ENCODE peak calls at places on chromosome X, in six cellular contexts. One of them, this sample, is unnamed.

GRCh38 chrX:155880586-155881157 is 473 bp upstream of the VAMP7 start:
- DNase-seq in neural progenitor cell: no peak
- DNase-seq in MM.1S: no peak
- DNase-seq in PC-3: no peak
- DNase-seq in GM23248: peak; percentile 52
- DNase-seq in SK-N-SH: peak; percentile 23
- DNase-seq in this sample: no peak

GRCh38 chrX:29687687-29688086 is 527.7 kb upstream of the MAGEB2 start:
- DNase-seq in SK-N-SH: no peak
- DNase-seq in GM23248: peak; percentile 66
- DNase-seq in MM.1S: no peak
- DNase-seq in neural progenitor cell: no peak
- DNase-seq in PC-3: peak; percentile 47
- DNase-seq in this sample: no peak

GRCh38 chrX:17616936-17617335 is 120.4 kb upstream of the SCML1 start:
- DNase-seq in SK-N-SH: no peak
- DNase-seq in GM23248: no peak
- DNase-seq in PC-3: no peak
- DNase-seq in MM.1S: no peak
- DNase-seq in neural progenitor cell: peak; percentile 59
- DNase-seq in this sample: no peak

GRCh38 chrX:112279940-112280339 is 197.4 kb upstream of the TRPC5 start:
- DNase-seq in neural progenitor cell: no peak
- DNase-seq in GM23248: no peak
- DNase-seq in SK-N-SH: no peak
- DNase-seq in PC-3: no peak
- DNase-seq in MM.1S: no peak
- DNase-seq in this sample: no peak

GRCh38 chrX:68827848-68828562 is 816 bp upstream of the EFNB1 start:
- DNase-seq in SK-N-SH: peak; percentile 77
- DNase-seq in neural progenitor cell: peak; percentile 85
- DNase-seq in PC-3: peak; percentile 93
- DNase-seq in MM.1S: peak; percentile 62
- DNase-seq in GM23248: peak; percentile 71
- DNase-seq in this sample: peak; percentile 73

GRCh38 chrX:18887177-18887820 is 96.6 kb downstream of the PHKA2 start:
- DNase-seq in SK-N-SH: no peak
- DNase-seq in PC-3: no peak
- DNase-seq in MM.1S: no peak
- DNase-seq in GM23248: peak; percentile 36
- DNase-seq in neural progenitor cell: no peak
- DNase-seq in this sample: no peak

GRCh38 chrX:42714981-42715688 is 62.8 kb downstream of the PPP1R2C start:
- DNase-seq in GM23248: no peak
- DNase-seq in neural progenitor cell: peak; percentile 85
- DNase-seq in SK-N-SH: peak; percentile 25
- DNase-seq in MM.1S: no peak
- DNase-seq in PC-3: peak; percentile 40
- DNase-seq in this sample: no peak

GRCh38 chrX:96182366-96182765 is 502.3 kb upstream of the DIAPH2 start:
- DNase-seq in MM.1S: peak; percentile 55
- DNase-seq in GM23248: peak; percentile 26
- DNase-seq in neural progenitor cell: peak; percentile 38
- DNase-seq in SK-N-SH: peak; percentile 0
- DNase-seq in PC-3: peak; percentile 69
- DNase-seq in this sample: no peak

GRCh38 chrX:72735561-72735960 is 21.5 kb upstream of the PHKA1 start:
- DNase-seq in PC-3: no peak
- DNase-seq in GM23248: peak; percentile 20
- DNase-seq in SK-N-SH: no peak
- DNase-seq in MM.1S: no peak
- DNase-seq in neural progenitor cell: no peak
- DNase-seq in this sample: no peak

GRCh38 chrX:110015915-110016314 is 13.0 kb downstream of the TMEM164 start:
- DNase-seq in MM.1S: no peak
- DNase-seq in SK-N-SH: no peak
- DNase-seq in PC-3: no peak
- DNase-seq in neural progenitor cell: no peak
- DNase-seq in GM23248: no peak
- DNase-seq in this sample: no peak

GRCh38 chrX:24988314-24988713 is 27.5 kb downstream of the ARX start:
- DNase-seq in SK-N-SH: no peak
- DNase-seq in MM.1S: no peak
- DNase-seq in GM23248: no peak
- DNase-seq in PC-3: no peak
- DNase-seq in neural progenitor cell: no peak
- DNase-seq in this sample: no peak

GRCh38 chrX:3178329-3178728 is 137.1 kb downstream of the ARSF start:
- DNase-seq in SK-N-SH: no peak
- DNase-seq in PC-3: no peak
- DNase-seq in MM.1S: no peak
- DNase-seq in neural progenitor cell: no peak
- DNase-seq in GM23248: no peak
- DNase-seq in this sample: no peak

GRCh38 chrX:138128025-138128671 is 562.2 kb downstream of the ZIC3 start:
- DNase-seq in SK-N-SH: peak; percentile 28
- DNase-seq in PC-3: peak; percentile 75
- DNase-seq in GM23248: peak; percentile 42
- DNase-seq in neural progenitor cell: peak; percentile 56
- DNase-seq in MM.1S: peak; percentile 44
- DNase-seq in this sample: peak; percentile 24

GRCh38 chrX:7109838-7110793 is 37.4 kb upstream of the STS start:
- DNase-seq in SK-N-SH: peak; percentile 20
- DNase-seq in neural progenitor cell: peak; percentile 15
- DNase-seq in MM.1S: no peak
- DNase-seq in GM23248: no peak
- DNase-seq in PC-3: no peak
- DNase-seq in this sample: peak; percentile 73

GRCh38 chrX:16953606-16954211 is 7.3 kb downstream of the REPS2 start:
- DNase-seq in SK-N-SH: no peak
- DNase-seq in neural progenitor cell: no peak
- DNase-seq in GM23248: no peak
- DNase-seq in MM.1S: no peak
- DNase-seq in PC-3: peak; percentile 77
- DNase-seq in this sample: no peak

GRCh38 chrX:137568741-137569469 is 3.0 kb downstream of the ZIC3 start:
- DNase-seq in PC-3: no peak
- DNase-seq in neural progenitor cell: peak; percentile 55
- DNase-seq in GM23248: peak; percentile 0
- DNase-seq in SK-N-SH: no peak
- DNase-seq in MM.1S: no peak
- DNase-seq in this sample: no peak

GRCh38 chrX:46750829-46751228 is 8.1 kb downstream of the SLC9A7 start:
- DNase-seq in neural progenitor cell: no peak
- DNase-seq in SK-N-SH: no peak
- DNase-seq in MM.1S: no peak
- DNase-seq in GM23248: no peak
- DNase-seq in PC-3: peak; percentile 22
- DNase-seq in this sample: no peak

GRCh38 chrX:131057706-131058105 is 440 bp upstream of the ARHGAP36 start:
- DNase-seq in PC-3: no peak
- DNase-seq in GM23248: no peak
- DNase-seq in neural progenitor cell: no peak
- DNase-seq in MM.1S: no peak
- DNase-seq in SK-N-SH: no peak
- DNase-seq in this sample: no peak

GRCh38 chrX:111244238-111244750 is 26.0 kb downstream of the CAPN6 start:
- DNase-seq in GM23248: peak; percentile 25
- DNase-seq in PC-3: peak; percentile 10
- DNase-seq in neural progenitor cell: peak; percentile 60
- DNase-seq in MM.1S: peak; percentile 21
- DNase-seq in SK-N-SH: peak; percentile 50
- DNase-seq in this sample: peak; percentile 1

GRCh38 chrX:9122504-9123245 is 88.7 kb upstream of the FAM9B start:
- DNase-seq in SK-N-SH: no peak
- DNase-seq in neural progenitor cell: no peak
- DNase-seq in MM.1S: no peak
- DNase-seq in GM23248: peak; percentile 14
- DNase-seq in PC-3: peak; percentile 41
- DNase-seq in this sample: no peak
- TF ChIP-seq EZH2phosphoT487 in SK-N-SH: no peak
- TF ChIP-seq EZH2phosphoT487 in neural progenitor cell: no peak
- TF ChIP-seq EZH2phosphoT487 in MM.1S: no peak
- TF ChIP-seq EZH2phosphoT487 in GM23248: no peak
- TF ChIP-seq EZH2phosphoT487 in PC-3: no peak
- TF ChIP-seq EZH2phosphoT487 in this sample: no peak

DNA sequence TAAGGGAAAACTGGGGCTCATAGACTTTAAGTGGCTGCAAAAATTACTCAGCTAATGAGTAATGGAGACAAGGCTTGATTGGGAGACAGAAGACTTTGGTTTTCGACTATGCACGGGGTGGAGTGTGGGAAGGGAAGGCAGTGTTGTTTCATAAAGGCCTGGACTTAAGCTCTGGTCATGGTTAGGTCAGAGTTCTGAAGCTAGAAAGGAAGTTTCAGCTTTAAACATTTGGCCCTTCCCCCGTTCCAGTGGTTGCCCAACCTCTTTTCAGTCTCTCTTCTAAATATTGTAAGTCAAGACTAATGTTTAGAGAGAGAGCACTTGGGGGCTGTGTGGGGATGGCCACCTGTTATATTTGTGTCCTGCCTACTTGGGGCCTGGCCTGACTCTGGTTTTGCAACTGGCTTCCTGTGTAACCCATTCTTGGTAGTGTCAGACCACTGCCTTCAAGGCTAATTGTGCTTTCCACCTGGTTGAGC is 21.0 kb downstream of the MSN start:
- DNase-seq in MM.1S: peak; percentile 85
- DNase-seq in neural progenitor cell: no peak
- DNase-seq in GM23248: peak; percentile 78
- DNase-seq in PC-3: no peak
- DNase-seq in SK-N-SH: no peak
- DNase-seq in this sample: peak; percentile 70
- H2AFZ ChIP-seq in MM.1S: no peak overlapping the region
- H2AFZ ChIP-seq in neural progenitor cell: no peak overlapping the region
- H2AFZ ChIP-seq in GM23248: no peak overlapping the region
- H2AFZ ChIP-seq in PC-3: no peak overlapping the region
- H2AFZ ChIP-seq in SK-N-SH: no peak overlapping the region
- H2AFZ ChIP-seq in this sample: no peak overlapping the region

GRCh38 chrX:97602465-97603258 is 719.0 kb downstream of the RPA4 start:
- DNase-seq in GM23248: no peak
- DNase-seq in MM.1S: no peak
- DNase-seq in neural progenitor cell: no peak
- DNase-seq in PC-3: no peak
- DNase-seq in SK-N-SH: no peak
- DNase-seq in this sample: no peak
- TF ChIP-seq EZH2phosphoT487 in GM23248: no peak
- TF ChIP-seq EZH2phosphoT487 in MM.1S: no peak
- TF ChIP-seq EZH2phosphoT487 in neural progenitor cell: no peak
- TF ChIP-seq EZH2phosphoT487 in PC-3: no peak
- TF ChIP-seq EZH2phosphoT487 in SK-N-SH: no peak
- TF ChIP-seq EZH2phosphoT487 in this sample: no peak

GRCh38 chrX:55490121-55490520 is 473 bp upstream of the USP51 start:
- DNase-seq in PC-3: no peak
- DNase-seq in GM23248: no peak
- DNase-seq in MM.1S: no peak
- DNase-seq in neural progenitor cell: no peak
- DNase-seq in SK-N-SH: no peak
- DNase-seq in this sample: no peak
- H2AFZ ChIP-seq in PC-3: no peak overlapping the region
- H2AFZ ChIP-seq in GM23248: peak overlapping the region; percentile 100
- H2AFZ ChIP-seq in MM.1S: no peak overlapping the region
- H2AFZ ChIP-seq in neural progenitor cell: peak overlapping the region; percentile 86
- H2AFZ ChIP-seq in SK-N-SH: peak overlapping the region; percentile 89
- H2AFZ ChIP-seq in this sample: peak overlapping the region; percentile 94

DNA sequence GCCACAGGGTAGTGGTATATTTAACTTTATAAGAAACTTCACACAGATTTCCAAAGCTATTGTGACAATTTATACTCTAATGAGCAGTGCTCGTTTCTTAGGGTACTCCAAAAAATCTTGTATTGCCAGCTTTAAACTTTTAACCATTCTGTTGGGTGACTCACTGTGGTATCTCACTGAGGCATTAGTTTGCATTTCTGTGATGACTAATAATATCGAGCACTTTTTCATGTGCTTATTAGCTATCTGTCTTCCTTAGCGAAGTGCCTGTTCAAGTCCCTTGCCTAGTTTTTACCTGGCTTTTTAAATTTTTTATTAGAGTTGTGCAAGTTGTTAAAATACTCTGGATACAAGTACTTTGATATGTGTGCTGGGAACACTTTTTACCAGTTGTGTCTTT is 5.5 kb downstream of the PNMA3 start:
- DNase-seq in SK-N-SH: no peak
- DNase-seq in MM.1S: no peak
- DNase-seq in GM23248: peak; percentile 68
- DNase-seq in neural progenitor cell: no peak
- DNase-seq in PC-3: peak; percentile 71
- DNase-seq in this sample: no peak
- TF ChIP-seq EZH2phosphoT487 in SK-N-SH: no peak
- TF ChIP-seq EZH2phosphoT487 in MM.1S: no peak
- TF ChIP-seq EZH2phosphoT487 in GM23248: no peak
- TF ChIP-seq EZH2phosphoT487 in neural progenitor cell: no peak
- TF ChIP-seq EZH2phosphoT487 in PC-3: no peak
- TF ChIP-seq EZH2phosphoT487 in this sample: no peak

GRCh38 chrX:135973548-135974278 is at the start of gene MMGT1:
- DNase-seq in SK-N-SH: peak; percentile 93
- DNase-seq in GM23248: peak; percentile 86
- DNase-seq in MM.1S: peak; percentile 73
- DNase-seq in PC-3: peak; percentile 85
- DNase-seq in neural progenitor cell: peak; percentile 88
- DNase-seq in this sample: peak; percentile 85
- H2AFZ ChIP-seq in SK-N-SH: peak within 1 kb of the TSS; percentile 88
- H2AFZ ChIP-seq in GM23248: peak within 1 kb of the TSS; percentile 92
- H2AFZ ChIP-seq in MM.1S: peak within 1 kb of the TSS; percentile 80
- H2AFZ ChIP-seq in PC-3: peak within 1 kb of the TSS; percentile 96
- H2AFZ ChIP-seq in neural progenitor cell: peak within 1 kb of the TSS; percentile 78
- H2AFZ ChIP-seq in this sample: peak within 1 kb of the TSS; percentile 66

GRCh38 chrX:153628665-153629064 is 18.3 kb upstream of the DUSP9 start:
- DNase-seq in GM23248: no peak
- DNase-seq in MM.1S: no peak
- DNase-seq in PC-3: no peak
- DNase-seq in neural progenitor cell: no peak
- DNase-seq in SK-N-SH: peak; percentile 16
- DNase-seq in this sample: no peak
- TF ChIP-seq EZH2phosphoT487 in GM23248: no peak
- TF ChIP-seq EZH2phosphoT487 in MM.1S: no peak
- TF ChIP-seq EZH2phosphoT487 in PC-3: no peak
- TF ChIP-seq EZH2phosphoT487 in neural progenitor cell: no peak
- TF ChIP-seq EZH2phosphoT487 in SK-N-SH: no peak
- TF ChIP-seq EZH2phosphoT487 in this sample: no peak

GRCh38 chrX:53479295-53479694 is 45.1 kb upstream of the HSD17B10 start:
- DNase-seq in GM23248: no peak
- DNase-seq in PC-3: peak; percentile 3
- DNase-seq in SK-N-SH: no peak
- DNase-seq in neural progenitor cell: peak; percentile 7
- DNase-seq in MM.1S: no peak
- DNase-seq in this sample: no peak

GRCh38 chrX:53483838-53484420 is 49.8 kb upstream of the HSD17B10 start:
- DNase-seq in PC-3: peak; percentile 31
- DNase-seq in SK-N-SH: no peak
- DNase-seq in GM23248: peak; percentile 76
- DNase-seq in neural progenitor cell: no peak
- DNase-seq in MM.1S: no peak
- DNase-seq in this sample: no peak

GRCh38 chrX:53481093-53481492 is 46.9 kb upstream of the HSD17B10 start:
- DNase-seq in SK-N-SH: no peak
- DNase-seq in neural progenitor cell: peak; percentile 19
- DNase-seq in GM23248: peak; percentile 33
- DNase-seq in PC-3: peak; percentile 48
- DNase-seq in MM.1S: no peak
- DNase-seq in this sample: no peak

GRCh38 chrX:53486285-53486684 is 52.1 kb upstream of the HSD17B10 start:
- DNase-seq in neural progenitor cell: no peak
- DNase-seq in GM23248: no peak
- DNase-seq in MM.1S: no peak
- DNase-seq in PC-3: no peak
- DNase-seq in SK-N-SH: no peak
- DNase-seq in this sample: no peak

GRCh38 chrX:53481816-53482485 is 47.8 kb upstream of the HSD17B10 start:
- DNase-seq in SK-N-SH: peak; percentile 58
- DNase-seq in GM23248: peak; percentile 70
- DNase-seq in neural progenitor cell: peak; percentile 76
- DNase-seq in PC-3: peak; percentile 81
- DNase-seq in MM.1S: peak; percentile 61
- DNase-seq in this sample: peak; percentile 60
- H2AFZ ChIP-seq in SK-N-SH: no peak overlapping the region
- H2AFZ ChIP-seq in GM23248: no peak overlapping the region
- H2AFZ ChIP-seq in neural progenitor cell: no peak overlapping the region
- H2AFZ ChIP-seq in PC-3: peak overlapping the region; percentile 86
- H2AFZ ChIP-seq in MM.1S: peak overlapping the region; percentile 24
- H2AFZ ChIP-seq in this sample: no peak overlapping the region